ENCODE peak calls at places on chromosomes 11 and 22, in ten cellular contexts. One of them, this sample, is unnamed. For H3K4me1, the result is how much of the 10 kb centered on the place peaks cover.

GRCh38 chr11:832529-833113 is at the start of gene CD151:
- DNase-seq in left ventricle myocardium inferior: peak
- DNase-seq in gastrocnemius medialis: no peak
- DNase-seq in heart right ventricle: no peak
- DNase-seq in H9: peak
- DNase-seq in body of pancreas: peak
- DNase-seq in PC-9: peak
- DNase-seq in thoracic aorta: no peak
- DNase-seq in adrenal gland: peak
- DNase-seq in heart left ventricle: peak
- DNase-seq in this sample: no peak

GRCh38 chr11:8671651-8672062 is 10.8 kb downstream of the TRIM66 start:
- DNase-seq in left ventricle myocardium inferior: no peak
- DNase-seq in gastrocnemius medialis: no peak
- DNase-seq in heart right ventricle: peak
- DNase-seq in H9: peak
- DNase-seq in body of pancreas: peak
- DNase-seq in PC-9: no peak
- DNase-seq in thoracic aorta: peak
- DNase-seq in adrenal gland: peak
- DNase-seq in heart left ventricle: peak
- DNase-seq in this sample: no peak

GRCh38 chr22:38017272-38017920 is 33.0 kb upstream of the SOX10 start:
- DNase-seq in left ventricle myocardium inferior: peak
- DNase-seq in gastrocnemius medialis: peak
- DNase-seq in heart right ventricle: peak
- DNase-seq in H9: no peak
- DNase-seq in body of pancreas: peak
- DNase-seq in PC-9: peak
- DNase-seq in thoracic aorta: no peak
- DNase-seq in adrenal gland: peak
- DNase-seq in heart left ventricle: peak
- DNase-seq in this sample: peak

GRCh38 chr11:126999366-126999765 is 1.2 kb downstream of the KIRREL3 start:
- DNase-seq in left ventricle myocardium inferior: no peak
- DNase-seq in gastrocnemius medialis: no peak
- DNase-seq in heart right ventricle: no peak
- DNase-seq in H9: no peak
- DNase-seq in body of pancreas: no peak
- DNase-seq in PC-9: no peak
- DNase-seq in thoracic aorta: no peak
- DNase-seq in adrenal gland: no peak
- DNase-seq in heart left ventricle: no peak
- DNase-seq in this sample: no peak

GRCh38 chr11:115075340-115075739 is 397.0 kb downstream of the NXPE2 start:
- DNase-seq in left ventricle myocardium inferior: no peak
- DNase-seq in gastrocnemius medialis: no peak
- DNase-seq in heart right ventricle: no peak
- DNase-seq in H9: no peak
- DNase-seq in body of pancreas: no peak
- DNase-seq in PC-9: no peak
- DNase-seq in thoracic aorta: no peak
- DNase-seq in adrenal gland: no peak
- DNase-seq in heart left ventricle: no peak
- DNase-seq in this sample: no peak

GRCh38 chr22:33564683-33565082 is 355.6 kb downstream of the LARGE1 start:
- DNase-seq in left ventricle myocardium inferior: no peak
- DNase-seq in gastrocnemius medialis: no peak
- DNase-seq in heart right ventricle: no peak
- DNase-seq in H9: no peak
- DNase-seq in body of pancreas: no peak
- DNase-seq in PC-9: no peak
- DNase-seq in thoracic aorta: no peak
- DNase-seq in adrenal gland: no peak
- DNase-seq in heart left ventricle: no peak
- DNase-seq in this sample: no peak

GRCh38 chr11:72012897-72013721 is 14.4 kb downstream of the IL18BP start:
- DNase-seq in left ventricle myocardium inferior: peak
- DNase-seq in gastrocnemius medialis: peak
- DNase-seq in heart right ventricle: peak
- DNase-seq in H9: no peak
- DNase-seq in body of pancreas: peak
- DNase-seq in PC-9: no peak
- DNase-seq in thoracic aorta: no peak
- DNase-seq in adrenal gland: peak
- DNase-seq in heart left ventricle: peak
- DNase-seq in this sample: peak

GRCh38 chr22:27258773-27259172 is 542.8 kb downstream of the MN1 start:
- DNase-seq in left ventricle myocardium inferior: no peak
- DNase-seq in gastrocnemius medialis: no peak
- DNase-seq in heart right ventricle: no peak
- DNase-seq in H9: no peak
- DNase-seq in body of pancreas: no peak
- DNase-seq in PC-9: no peak
- DNase-seq in thoracic aorta: no peak
- DNase-seq in adrenal gland: no peak
- DNase-seq in heart left ventricle: no peak
- DNase-seq in this sample: no peak

GRCh38 chr11:47394322-47395224 is 13.8 kb upstream of the SLC39A13 start:
- DNase-seq in left ventricle myocardium inferior: peak
- DNase-seq in gastrocnemius medialis: no peak
- DNase-seq in heart right ventricle: peak
- DNase-seq in H9: peak
- DNase-seq in body of pancreas: no peak
- DNase-seq in PC-9: no peak
- DNase-seq in thoracic aorta: no peak
- DNase-seq in adrenal gland: peak
- DNase-seq in heart left ventricle: peak
- DNase-seq in this sample: peak

GRCh38 chr11:11243258-11243789 is 109.7 kb downstream of the CSNK2A3 start:
- DNase-seq in left ventricle myocardium inferior: peak
- DNase-seq in gastrocnemius medialis: peak
- DNase-seq in heart right ventricle: no peak
- DNase-seq in H9: no peak
- DNase-seq in body of pancreas: no peak
- DNase-seq in PC-9: no peak
- DNase-seq in thoracic aorta: no peak
- DNase-seq in adrenal gland: no peak
- DNase-seq in heart left ventricle: no peak
- DNase-seq in this sample: peak

GRCh38 chr11:24587655-24588054 is 90.8 kb downstream of the LUZP2 start:
- DNase-seq in left ventricle myocardium inferior: no peak
- DNase-seq in gastrocnemius medialis: no peak
- DNase-seq in heart right ventricle: no peak
- DNase-seq in H9: no peak
- DNase-seq in body of pancreas: no peak
- DNase-seq in PC-9: no peak
- DNase-seq in thoracic aorta: no peak
- DNase-seq in adrenal gland: no peak
- DNase-seq in heart left ventricle: no peak
- DNase-seq in this sample: no peak

GRCh38 chr22:33746501-33746928 is 173.8 kb downstream of the LARGE1 start:
- DNase-seq in left ventricle myocardium inferior: no peak
- DNase-seq in gastrocnemius medialis: no peak
- DNase-seq in heart right ventricle: no peak
- DNase-seq in H9: no peak
- DNase-seq in body of pancreas: no peak
- DNase-seq in PC-9: no peak
- DNase-seq in thoracic aorta: no peak
- DNase-seq in adrenal gland: no peak
- DNase-seq in heart left ventricle: no peak
- DNase-seq in this sample: peak

GRCh38 chr11:44852159-44852707 is 98.5 kb downstream of the TP53I11 start:
- DNase-seq in left ventricle myocardium inferior: no peak
- DNase-seq in gastrocnemius medialis: no peak
- DNase-seq in heart right ventricle: no peak
- DNase-seq in H9: no peak
- DNase-seq in body of pancreas: no peak
- DNase-seq in PC-9: no peak
- DNase-seq in thoracic aorta: no peak
- DNase-seq in adrenal gland: no peak
- DNase-seq in heart left ventricle: no peak
- DNase-seq in this sample: no peak

GRCh38 chr11:73182824-73183321 is 35.2 kb upstream of the P2RY2 start:
- DNase-seq in left ventricle myocardium inferior: peak
- DNase-seq in gastrocnemius medialis: no peak
- DNase-seq in heart right ventricle: peak
- DNase-seq in H9: no peak
- DNase-seq in body of pancreas: peak
- DNase-seq in PC-9: no peak
- DNase-seq in thoracic aorta: no peak
- DNase-seq in adrenal gland: peak
- DNase-seq in heart left ventricle: peak
- DNase-seq in this sample: no peak

GRCh38 chr11:19827399-19828135 is 114.9 kb downstream of the NAV2 start:
- DNase-seq in left ventricle myocardium inferior: no peak
- DNase-seq in gastrocnemius medialis: no peak
- DNase-seq in heart right ventricle: no peak
- DNase-seq in H9: peak
- DNase-seq in body of pancreas: no peak
- DNase-seq in PC-9: no peak
- DNase-seq in thoracic aorta: no peak
- DNase-seq in adrenal gland: no peak
- DNase-seq in heart left ventricle: no peak
- DNase-seq in this sample: no peak

GRCh38 chr22:50064453-50064852 is 6.4 kb upstream of the TTLL8 start:
- DNase-seq in left ventricle myocardium inferior: no peak
- DNase-seq in gastrocnemius medialis: no peak
- DNase-seq in heart right ventricle: no peak
- DNase-seq in H9: no peak
- DNase-seq in body of pancreas: no peak
- DNase-seq in PC-9: no peak
- DNase-seq in thoracic aorta: no peak
- DNase-seq in adrenal gland: no peak
- DNase-seq in heart left ventricle: peak
- DNase-seq in this sample: no peak

GRCh38 chr11:10305964-10306918 is 1.4 kb downstream of the ADM start:
- DNase-seq in left ventricle myocardium inferior: peak
- DNase-seq in gastrocnemius medialis: no peak
- DNase-seq in heart right ventricle: peak
- DNase-seq in H9: peak
- DNase-seq in body of pancreas: peak
- DNase-seq in PC-9: no peak
- DNase-seq in thoracic aorta: no peak
- DNase-seq in adrenal gland: no peak
- DNase-seq in heart left ventricle: no peak
- DNase-seq in this sample: no peak

GRCh38 chr11:10885703-10886363 is 28.0 kb upstream of the ZBED5 start:
- DNase-seq in left ventricle myocardium inferior: no peak
- DNase-seq in gastrocnemius medialis: no peak
- DNase-seq in heart right ventricle: peak
- DNase-seq in H9: no peak
- DNase-seq in body of pancreas: no peak
- DNase-seq in PC-9: no peak
- DNase-seq in thoracic aorta: no peak
- DNase-seq in adrenal gland: peak
- DNase-seq in heart left ventricle: no peak
- DNase-seq in this sample: no peak

GRCh38 chr11:84909740-84910139 is 717.4 kb downstream of the DLG2 start:
- DNase-seq in left ventricle myocardium inferior: no peak
- DNase-seq in gastrocnemius medialis: no peak
- DNase-seq in heart right ventricle: no peak
- DNase-seq in H9: peak
- DNase-seq in body of pancreas: no peak
- DNase-seq in PC-9: no peak
- DNase-seq in thoracic aorta: no peak
- DNase-seq in adrenal gland: no peak
- DNase-seq in heart left ventricle: no peak
- DNase-seq in this sample: no peak

GRCh38 chr11:84914511-84914910 is 712.6 kb downstream of the DLG2 start:
- DNase-seq in left ventricle myocardium inferior: no peak
- DNase-seq in gastrocnemius medialis: no peak
- DNase-seq in heart right ventricle: no peak
- DNase-seq in H9: no peak
- DNase-seq in body of pancreas: no peak
- DNase-seq in PC-9: no peak
- DNase-seq in thoracic aorta: no peak
- DNase-seq in adrenal gland: no peak
- DNase-seq in heart left ventricle: no peak
- DNase-seq in this sample: no peak
- H3K4me1 ChIP-seq in left ventricle myocardium inferior: under half
- H3K4me1 ChIP-seq in gastrocnemius medialis: under half
- H3K4me1 ChIP-seq in heart right ventricle: under half
- H3K4me1 ChIP-seq in H9: under half
- H3K4me1 ChIP-seq in body of pancreas: under half
- H3K4me1 ChIP-seq in PC-9: under half
- H3K4me1 ChIP-seq in thoracic aorta: under half
- H3K4me1 ChIP-seq in adrenal gland: under half
- H3K4me1 ChIP-seq in heart left ventricle: under half
- H3K4me1 ChIP-seq in this sample: under half

GRCh38 chr11:22780914-22781593 is 48.5 kb downstream of the SVIP start:
- DNase-seq in left ventricle myocardium inferior: no peak
- DNase-seq in gastrocnemius medialis: no peak
- DNase-seq in heart right ventricle: no peak
- DNase-seq in H9: no peak
- DNase-seq in body of pancreas: no peak
- DNase-seq in PC-9: no peak
- DNase-seq in thoracic aorta: no peak
- DNase-seq in adrenal gland: no peak
- DNase-seq in heart left ventricle: no peak
- DNase-seq in this sample: no peak
- TF ChIP-seq CTCF in left ventricle myocardium inferior: no peak
- TF ChIP-seq CTCF in gastrocnemius medialis: no peak
- TF ChIP-seq CTCF in heart right ventricle: no peak
- TF ChIP-seq CTCF in H9: no peak
- TF ChIP-seq CTCF in body of pancreas: no peak
- TF ChIP-seq CTCF in PC-9: no peak
- TF ChIP-seq CTCF in thoracic aorta: no peak
- TF ChIP-seq CTCF in adrenal gland: no peak
- TF ChIP-seq CTCF in heart left ventricle: no peak
- TF ChIP-seq CTCF in this sample: no peak

GRCh38 chr11:65311197-65311631 is 3.5 kb upstream of the CDC42EP2 start:
- DNase-seq in left ventricle myocardium inferior: no peak
- DNase-seq in gastrocnemius medialis: no peak
- DNase-seq in heart right ventricle: no peak
- DNase-seq in H9: no peak
- DNase-seq in body of pancreas: no peak
- DNase-seq in PC-9: peak
- DNase-seq in thoracic aorta: no peak
- DNase-seq in adrenal gland: no peak
- DNase-seq in heart left ventricle: no peak
- DNase-seq in this sample: peak
- H3K27ac ChIP-seq in left ventricle myocardium inferior: peak
- H3K27ac ChIP-seq in gastrocnemius medialis: no peak
- H3K27ac ChIP-seq in heart right ventricle: no peak
- H3K27ac ChIP-seq in H9: no peak
- H3K27ac ChIP-seq in body of pancreas: no peak
- H3K27ac ChIP-seq in PC-9: peak
- H3K27ac ChIP-seq in thoracic aorta: no peak
- H3K27ac ChIP-seq in adrenal gland: peak
- H3K27ac ChIP-seq in heart left ventricle: no peak
- H3K27ac ChIP-seq in this sample: no peak

DNA sequence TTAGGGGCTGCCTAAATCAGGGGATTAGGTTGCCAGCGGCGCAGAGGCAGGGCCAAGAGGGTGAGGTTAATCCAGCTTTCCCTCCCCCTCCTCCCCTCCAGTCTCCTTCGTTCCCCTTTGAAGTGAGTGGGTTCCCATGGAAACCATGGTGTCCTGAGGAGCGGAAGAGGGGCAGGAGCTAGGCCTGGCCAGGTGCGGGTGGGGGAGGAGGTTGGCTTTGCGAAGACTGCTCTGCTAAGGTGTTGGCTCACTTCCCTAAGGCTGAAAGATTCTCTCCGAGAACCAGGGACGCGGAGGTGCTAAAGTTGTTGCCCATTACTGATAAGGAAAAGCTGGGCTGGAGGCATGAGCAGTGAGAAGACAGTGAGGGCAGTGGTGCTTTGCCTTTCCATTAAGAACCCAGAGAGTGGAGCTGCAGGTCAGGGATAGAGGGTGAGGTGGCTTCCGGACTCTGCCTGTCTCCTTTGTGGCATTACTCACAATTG is 124.6 kb downstream of the FEZ1 start:
- DNase-seq in left ventricle myocardium inferior: no peak
- DNase-seq in gastrocnemius medialis: no peak
- DNase-seq in heart right ventricle: no peak
- DNase-seq in H9: peak
- DNase-seq in body of pancreas: no peak
- DNase-seq in PC-9: no peak
- DNase-seq in thoracic aorta: no peak
- DNase-seq in adrenal gland: no peak
- DNase-seq in heart left ventricle: peak
- DNase-seq in this sample: no peak
- H3K4me1 ChIP-seq in left ventricle myocardium inferior: half or more
- H3K4me1 ChIP-seq in gastrocnemius medialis: under half
- H3K4me1 ChIP-seq in heart right ventricle: under half
- H3K4me1 ChIP-seq in H9: under half
- H3K4me1 ChIP-seq in body of pancreas: under half
- H3K4me1 ChIP-seq in PC-9: under half
- H3K4me1 ChIP-seq in thoracic aorta: under half
- H3K4me1 ChIP-seq in adrenal gland: under half
- H3K4me1 ChIP-seq in heart left ventricle: under half
- H3K4me1 ChIP-seq in this sample: under half

This sample was measured in lung.